ENCODE peak calls at places on chromosomes 6 and 20, in nine cellular contexts. X, S, V, T, L, Z, D, Q and Y are unnamed samples.

GRCh38 chr20:62759981-62760431 is 36.3 kb upstream of the MRGBP start:
- DNase-seq in X (no peak), S (no peak), V (no peak), T (no peak), L (no peak), Z (no peak), D (no peak), Q (no peak), Y (no peak)

GRCh38 chr6:37029249-37029959 is 23.9 kb downstream of the FGD2 start:
- DNase-seq in X (peak), S (no peak), V (peak), T (peak), L (no peak), Z (peak), D (no peak), Q (peak), Y (no peak)

GRCh38 chr20:46356195-46357029 is 48.1 kb upstream of the CDH22 start:
- DNase-seq in X (no peak), S (no peak), V (no peak), T (no peak), L (no peak), Z (no peak), D (no peak), Q (no peak), Y (no peak)

GRCh38 chr6:139613496-139613895 is 239.0 kb upstream of the CITED2 start:
- DNase-seq in X (no peak), S (no peak), V (no peak), T (no peak), L (no peak), Z (no peak), D (no peak), Q (no peak), Y (no peak)

GRCh38 chr6:86581833-86582232 is 355.5 kb upstream of the HTR1E start:
- DNase-seq in X (no peak), S (no peak), V (no peak), T (no peak), L (no peak), Z (no peak), D (no peak), Q (no peak), Y (no peak)

GRCh38 chr6:165884813-165885765 is 222.0 kb upstream of the PDE10A start:
- DNase-seq in X (peak), S (peak), V (peak), T (peak), L (peak), Z (peak), D (no peak), Q (peak), Y (no peak)

GRCh38 chr6:135002229-135002844 is 52.3 kb downstream of the HBS1L start:
- DNase-seq in X (no peak), S (no peak), V (no peak), T (no peak), L (no peak), Z (no peak), D (no peak), Q (no peak), Y (no peak)

GRCh38 chr6:137976430-137976829 is 109.4 kb downstream of the TNFAIP3 start:
- DNase-seq in X (no peak), S (no peak), V (no peak), T (no peak), L (no peak), Z (no peak), D (no peak), Q (no peak), Y (no peak)